ENCODE peak calls at places on chromosomes 1 and 21, in five cellular contexts. I, Y, X, J and Z are unnamed samples.

GRCh38 chr1:193014354-193014753 is 44.8 kb downstream of the UCHL5 start:
- DNase-seq in Y (no peak), I (no peak), X (no peak), J (no peak), Z (no peak)

GRCh38 chr1:28571911-28572310 is 19.0 kb downstream of the TRNAU1AP start:
- DNase-seq in J (no peak), Y (no peak), I (no peak), X (no peak), Z (no peak)

GRCh38 chr1:232578681-232579195 is 51.2 kb downstream of the SIPA1L2 start:
- DNase-seq in Y (no peak), X (no peak), J (no peak), I (no peak), Z (peak; percentile 58)

GRCh38 chr1:227459326-227459841 is 104.0 kb upstream of the ZNF678 start:
- DNase-seq in Y (no peak), J (no peak), I (no peak), X (no peak), Z (no peak)

GRCh38 chr1:230566481-230566880 is 75.8 kb upstream of the COG2 start:
- DNase-seq in X (no peak), J (no peak), Y (no peak), I (no peak), Z (no peak)

GRCh38 chr1:166166400-166166699 is 451 bp downstream of the FAM78B start:
- DNase-seq in X (no peak), J (no peak), I (peak; percentile 13), Y (no peak), Z (no peak)

GRCh38 chr1:34398916-34399275 is 222.2 kb downstream of the C1orf94 start:
- DNase-seq in X (no peak), I (no peak), Y (no peak), J (no peak), Z (no peak)

GRCh38 chr21:41957991-41958766 is 4.4 kb upstream of the C2CD2 start:
- DNase-seq in J (no peak), X (no peak), Y (peak; percentile 66), I (no peak), Z (peak; percentile 57)

GRCh38 chr1:78543941-78544630 is 53.3 kb downstream of the PTGFR start:
- DNase-seq in I (no peak), X (no peak), Y (no peak), J (no peak), Z (no peak)

GRCh38 chr1:109283748-109284600 is 1.0 kb upstream of the PSRC1 start:
- DNase-seq in X (peak; percentile 35), J (no peak), I (no peak), Y (no peak), Z (peak; percentile 44)

GRCh38 chr1:223856386-223856785 is 10.6 kb upstream of the TP53BP2 start:
- DNase-seq in X (no peak), J (no peak), Y (no peak), I (no peak), Z (no peak)

GRCh38 chr1:92784051-92784638 is 763 bp downstream of the EVI5 start:
- DNase-seq in X (no peak), I (peak; percentile 23), J (peak; percentile 2), Y (no peak), Z (peak; percentile 50)

GRCh38 chr21:35953570-35953969 is 106.8 kb downstream of the SETD4 start:
- DNase-seq in I (no peak), X (no peak), J (no peak), Y (no peak), Z (no peak)

GRCh38 chr1:212871976-212872375 is 13.9 kb downstream of the FLVCR1 start:
- DNase-seq in X (no peak), J (no peak), I (no peak), Y (no peak), Z (no peak)

GRCh38 chr1:19964542-19964941 is 14.9 kb downstream of the PLA2G2A start:
- DNase-seq in I (no peak), J (no peak), X (no peak), Y (no peak), Z (no peak)

GRCh38 chr1:110164951-110165350 is 14.7 kb downstream of the SLC6A17 start:
- DNase-seq in I (no peak), X (no peak), Y (no peak), J (no peak), Z (peak; percentile 35)

GRCh38 chr21:27807596-27807995 is 840.7 kb upstream of the ADAMTS5 start:
- DNase-seq in Y (no peak), X (no peak), I (no peak), J (no peak), Z (no peak)

GRCh38 chr1:169288011-169288414 is 79.6 kb downstream of the NME7 start:
- DNase-seq in I (no peak), X (no peak), Y (no peak), J (no peak), Z (no peak)

GRCh38 chr1:225596736-225597135 is 56.2 kb downstream of the ENAH start:
- DNase-seq in Y (no peak), I (no peak), X (no peak), J (no peak), Z (no peak)